ENCODE peak calls at places on chromosomes 6 and 20, in six cellular contexts. One of them, this sample, is unnamed.

GRCh38 chr6:137160763-137161162 is 12.7 kb downstream of the IL22RA2 start:
- DNase-seq in upper lobe of right lung: no peak
- DNase-seq in nucleus accumbens: no peak
- DNase-seq in endothelial cell: no peak
- DNase-seq in stimulated activated CD4-positive, alpha-beta T cell treated with anti-CD3 and anti-CD28 coated beads, Interleukin-2, amount 100 ng/mL, for 48 hours: no peak
- DNase-seq in A549: no peak
- DNase-seq in this sample: no peak

GRCh38 chr20:64065062-64065972 is 2.3 kb downstream of the TCEA2 start:
- DNase-seq in upper lobe of right lung: no peak
- DNase-seq in A549: no peak
- DNase-seq in stimulated activated CD4-positive, alpha-beta T cell treated with anti-CD3 and anti-CD28 coated beads, Interleukin-2, amount 100 ng/mL, for 48 hours: no peak
- DNase-seq in nucleus accumbens: no peak
- DNase-seq in endothelial cell: no peak
- DNase-seq in this sample: no peak

GRCh38 chr6:147909645-147910044 is 401.2 kb downstream of the SAMD5 start:
- DNase-seq in upper lobe of right lung: no peak
- DNase-seq in endothelial cell: no peak
- DNase-seq in A549: no peak
- DNase-seq in nucleus accumbens: no peak
- DNase-seq in stimulated activated CD4-positive, alpha-beta T cell treated with anti-CD3 and anti-CD28 coated beads, Interleukin-2, amount 100 ng/mL, for 48 hours: no peak
- DNase-seq in this sample: no peak

GRCh38 chr20:37500311-37500710 is 20.7 kb upstream of the NNAT start:
- DNase-seq in nucleus accumbens: no peak
- DNase-seq in endothelial cell: no peak
- DNase-seq in stimulated activated CD4-positive, alpha-beta T cell treated with anti-CD3 and anti-CD28 coated beads, Interleukin-2, amount 100 ng/mL, for 48 hours: no peak
- DNase-seq in A549: no peak
- DNase-seq in upper lobe of right lung: no peak
- DNase-seq in this sample: peak

GRCh38 chr6:143592335-143592734 is 80.8 kb upstream of the FUCA2 start:
- DNase-seq in A549: peak
- DNase-seq in upper lobe of right lung: no peak
- DNase-seq in nucleus accumbens: no peak
- DNase-seq in stimulated activated CD4-positive, alpha-beta T cell treated with anti-CD3 and anti-CD28 coated beads, Interleukin-2, amount 100 ng/mL, for 48 hours: no peak
- DNase-seq in endothelial cell: peak
- DNase-seq in this sample: no peak

GRCh38 chr20:46009847-46010246 is 1.1 kb downstream of the MMP9 start:
- DNase-seq in stimulated activated CD4-positive, alpha-beta T cell treated with anti-CD3 and anti-CD28 coated beads, Interleukin-2, amount 100 ng/mL, for 48 hours: no peak
- DNase-seq in upper lobe of right lung: no peak
- DNase-seq in endothelial cell: no peak
- DNase-seq in A549: no peak
- DNase-seq in nucleus accumbens: no peak
- DNase-seq in this sample: peak

GRCh38 chr6:112317461-112317860 is 29.7 kb upstream of the RFPL4B start:
- DNase-seq in A549: no peak
- DNase-seq in nucleus accumbens: no peak
- DNase-seq in endothelial cell: no peak
- DNase-seq in upper lobe of right lung: no peak
- DNase-seq in stimulated activated CD4-positive, alpha-beta T cell treated with anti-CD3 and anti-CD28 coated beads, Interleukin-2, amount 100 ng/mL, for 48 hours: no peak
- DNase-seq in this sample: no peak

GRCh38 chr6:106574729-106575458 is 54.4 kb downstream of the RTN4IP1 start:
- DNase-seq in endothelial cell: no peak
- DNase-seq in nucleus accumbens: no peak
- DNase-seq in stimulated activated CD4-positive, alpha-beta T cell treated with anti-CD3 and anti-CD28 coated beads, Interleukin-2, amount 100 ng/mL, for 48 hours: no peak
- DNase-seq in A549: no peak
- DNase-seq in upper lobe of right lung: no peak
- DNase-seq in this sample: no peak

GRCh38 chr20:10074513-10074912 is 39.7 kb downstream of the ANKEF1 start:
- DNase-seq in endothelial cell: no peak
- DNase-seq in A549: peak
- DNase-seq in nucleus accumbens: peak
- DNase-seq in stimulated activated CD4-positive, alpha-beta T cell treated with anti-CD3 and anti-CD28 coated beads, Interleukin-2, amount 100 ng/mL, for 48 hours: no peak
- DNase-seq in upper lobe of right lung: no peak
- DNase-seq in this sample: peak

GRCh38 chr20:33554914-33555420 is 65.1 kb downstream of the CBFA2T2 start:
- DNase-seq in upper lobe of right lung: no peak
- DNase-seq in nucleus accumbens: no peak
- DNase-seq in A549: peak
- DNase-seq in endothelial cell: no peak
- DNase-seq in stimulated activated CD4-positive, alpha-beta T cell treated with anti-CD3 and anti-CD28 coated beads, Interleukin-2, amount 100 ng/mL, for 48 hours: no peak
- DNase-seq in this sample: no peak

GRCh38 chr20:5674176-5674660 is 76.0 kb upstream of the SHLD1 start:
- DNase-seq in stimulated activated CD4-positive, alpha-beta T cell treated with anti-CD3 and anti-CD28 coated beads, Interleukin-2, amount 100 ng/mL, for 48 hours: peak
- DNase-seq in nucleus accumbens: no peak
- DNase-seq in upper lobe of right lung: no peak
- DNase-seq in endothelial cell: no peak
- DNase-seq in A549: no peak
- DNase-seq in this sample: no peak

GRCh38 chr6:163620670-163621330 is 206.3 kb downstream of the QKI start:
- DNase-seq in nucleus accumbens: no peak
- DNase-seq in endothelial cell: no peak
- DNase-seq in stimulated activated CD4-positive, alpha-beta T cell treated with anti-CD3 and anti-CD28 coated beads, Interleukin-2, amount 100 ng/mL, for 48 hours: no peak
- DNase-seq in upper lobe of right lung: no peak
- DNase-seq in A549: no peak
- DNase-seq in this sample: no peak

GRCh38 chr20:61877776-61878477 is 187.8 kb downstream of the TAF4 start:
- DNase-seq in nucleus accumbens: no peak
- DNase-seq in endothelial cell: no peak
- DNase-seq in upper lobe of right lung: no peak
- DNase-seq in stimulated activated CD4-positive, alpha-beta T cell treated with anti-CD3 and anti-CD28 coated beads, Interleukin-2, amount 100 ng/mL, for 48 hours: no peak
- DNase-seq in A549: no peak
- DNase-seq in this sample: no peak

GRCh38 chr6:141562181-141562800 is 570.4 kb upstream of the GJE1 start:
- DNase-seq in A549: no peak
- DNase-seq in endothelial cell: peak
- DNase-seq in upper lobe of right lung: peak
- DNase-seq in stimulated activated CD4-positive, alpha-beta T cell treated with anti-CD3 and anti-CD28 coated beads, Interleukin-2, amount 100 ng/mL, for 48 hours: no peak
- DNase-seq in nucleus accumbens: no peak
- DNase-seq in this sample: no peak

GRCh38 chr20:35823147-35823546 is 51.3 kb downstream of the PHF20 start:
- DNase-seq in A549: no peak
- DNase-seq in nucleus accumbens: no peak
- DNase-seq in upper lobe of right lung: no peak
- DNase-seq in endothelial cell: no peak
- DNase-seq in stimulated activated CD4-positive, alpha-beta T cell treated with anti-CD3 and anti-CD28 coated beads, Interleukin-2, amount 100 ng/mL, for 48 hours: no peak
- DNase-seq in this sample: no peak

GRCh38 chr6:149929422-149929821 is 6.5 kb upstream of the RAET1G start:
- DNase-seq in upper lobe of right lung: no peak
- DNase-seq in endothelial cell: peak
- DNase-seq in stimulated activated CD4-positive, alpha-beta T cell treated with anti-CD3 and anti-CD28 coated beads, Interleukin-2, amount 100 ng/mL, for 48 hours: no peak
- DNase-seq in nucleus accumbens: no peak
- DNase-seq in A549: no peak
- DNase-seq in this sample: no peak

GRCh38 chr6:161041274-161041673 is 49.7 kb downstream of the MAP3K4 start:
- DNase-seq in upper lobe of right lung: no peak
- DNase-seq in A549: no peak
- DNase-seq in endothelial cell: no peak
- DNase-seq in stimulated activated CD4-positive, alpha-beta T cell treated with anti-CD3 and anti-CD28 coated beads, Interleukin-2, amount 100 ng/mL, for 48 hours: no peak
- DNase-seq in nucleus accumbens: no peak
- DNase-seq in this sample: no peak

GRCh38 chr20:958936-959815 is 42.9 kb downstream of the RSPO4 start:
- DNase-seq in upper lobe of right lung: no peak
- DNase-seq in endothelial cell: no peak
- DNase-seq in stimulated activated CD4-positive, alpha-beta T cell treated with anti-CD3 and anti-CD28 coated beads, Interleukin-2, amount 100 ng/mL, for 48 hours: no peak
- DNase-seq in A549: no peak
- DNase-seq in nucleus accumbens: no peak
- DNase-seq in this sample: no peak

GRCh38 chr6:25991785-25992412 is 29.3 kb downstream of the TRIM38 start:
- DNase-seq in endothelial cell: peak
- DNase-seq in A549: peak
- DNase-seq in stimulated activated CD4-positive, alpha-beta T cell treated with anti-CD3 and anti-CD28 coated beads, Interleukin-2, amount 100 ng/mL, for 48 hours: peak
- DNase-seq in upper lobe of right lung: peak
- DNase-seq in nucleus accumbens: no peak
- DNase-seq in this sample: no peak

GRCh38 chr6:46926481-46926880 is 4.7 kb upstream of the ADGRF5 start:
- DNase-seq in nucleus accumbens: no peak
- DNase-seq in stimulated activated CD4-positive, alpha-beta T cell treated with anti-CD3 and anti-CD28 coated beads, Interleukin-2, amount 100 ng/mL, for 48 hours: no peak
- DNase-seq in A549: peak
- DNase-seq in endothelial cell: no peak
- DNase-seq in upper lobe of right lung: no peak
- DNase-seq in this sample: no peak

GRCh38 chr6:4776493-4776966 is 326 bp downstream of the CDYL start:
- DNase-seq in stimulated activated CD4-positive, alpha-beta T cell treated with anti-CD3 and anti-CD28 coated beads, Interleukin-2, amount 100 ng/mL, for 48 hours: peak
- DNase-seq in A549: no peak
- DNase-seq in endothelial cell: peak
- DNase-seq in nucleus accumbens: no peak
- DNase-seq in upper lobe of right lung: peak
- DNase-seq in this sample: no peak

GRCh38 chr20:64101731-64102621 is 5.4 kb downstream of the NPBWR2 start:
- DNase-seq in upper lobe of right lung: peak
- DNase-seq in nucleus accumbens: no peak
- DNase-seq in A549: peak
- DNase-seq in stimulated activated CD4-positive, alpha-beta T cell treated with anti-CD3 and anti-CD28 coated beads, Interleukin-2, amount 100 ng/mL, for 48 hours: peak
- DNase-seq in endothelial cell: peak
- DNase-seq in this sample: peak

GRCh38 chr6:41053056-41053455 is at the start of gene APOBEC2:
- DNase-seq in upper lobe of right lung: no peak
- DNase-seq in stimulated activated CD4-positive, alpha-beta T cell treated with anti-CD3 and anti-CD28 coated beads, Interleukin-2, amount 100 ng/mL, for 48 hours: no peak
- DNase-seq in endothelial cell: no peak
- DNase-seq in A549: no peak
- DNase-seq in nucleus accumbens: no peak
- DNase-seq in this sample: no peak

GRCh38 chr20:47610247-47610944 is 108.7 kb downstream of the NCOA3 start:
- DNase-seq in nucleus accumbens: no peak
- DNase-seq in endothelial cell: no peak
- DNase-seq in A549: peak
- DNase-seq in stimulated activated CD4-positive, alpha-beta T cell treated with anti-CD3 and anti-CD28 coated beads, Interleukin-2, amount 100 ng/mL, for 48 hours: peak
- DNase-seq in upper lobe of right lung: no peak
- DNase-seq in this sample: no peak

GRCh38 chr20:50834599-50835005 is 39.7 kb downstream of the BCAS4 start:
- DNase-seq in upper lobe of right lung: no peak
- DNase-seq in endothelial cell: no peak
- DNase-seq in stimulated activated CD4-positive, alpha-beta T cell treated with anti-CD3 and anti-CD28 coated beads, Interleukin-2, amount 100 ng/mL, for 48 hours: no peak
- DNase-seq in nucleus accumbens: no peak
- DNase-seq in A549: no peak
- DNase-seq in this sample: peak

GRCh38 chr20:56985286-56985685 is 281.2 kb downstream of the BMP7 start:
- DNase-seq in nucleus accumbens: no peak
- DNase-seq in endothelial cell: no peak
- DNase-seq in stimulated activated CD4-positive, alpha-beta T cell treated with anti-CD3 and anti-CD28 coated beads, Interleukin-2, amount 100 ng/mL, for 48 hours: no peak
- DNase-seq in A549: no peak
- DNase-seq in upper lobe of right lung: no peak
- DNase-seq in this sample: peak

GRCh38 chr6:115896538-115897129 is 164.1 kb downstream of the FRK start:
- DNase-seq in upper lobe of right lung: no peak
- DNase-seq in stimulated activated CD4-positive, alpha-beta T cell treated with anti-CD3 and anti-CD28 coated beads, Interleukin-2, amount 100 ng/mL, for 48 hours: no peak
- DNase-seq in nucleus accumbens: no peak
- DNase-seq in endothelial cell: peak
- DNase-seq in A549: peak
- DNase-seq in this sample: no peak

GRCh38 chr6:28941681-28942448 is 18.1 kb upstream of the TRIM27 start:
- DNase-seq in upper lobe of right lung: no peak
- DNase-seq in A549: no peak
- DNase-seq in stimulated activated CD4-positive, alpha-beta T cell treated with anti-CD3 and anti-CD28 coated beads, Interleukin-2, amount 100 ng/mL, for 48 hours: no peak
- DNase-seq in nucleus accumbens: no peak
- DNase-seq in endothelial cell: peak
- DNase-seq in this sample: no peak

GRCh38 chr6:170024940-170025339 is 265.9 kb downstream of the DLL1 start:
- DNase-seq in nucleus accumbens: no peak
- DNase-seq in A549: no peak
- DNase-seq in stimulated activated CD4-positive, alpha-beta T cell treated with anti-CD3 and anti-CD28 coated beads, Interleukin-2, amount 100 ng/mL, for 48 hours: no peak
- DNase-seq in upper lobe of right lung: no peak
- DNase-seq in endothelial cell: no peak
- DNase-seq in this sample: no peak

GRCh38 chr6:46220351-46221220 is 49.8 kb upstream of the ENPP5 start:
- DNase-seq in endothelial cell: no peak
- DNase-seq in upper lobe of right lung: no peak
- DNase-seq in stimulated activated CD4-positive, alpha-beta T cell treated with anti-CD3 and anti-CD28 coated beads, Interleukin-2, amount 100 ng/mL, for 48 hours: peak
- DNase-seq in nucleus accumbens: no peak
- DNase-seq in A549: no peak
- DNase-seq in this sample: no peak

GRCh38 chr6:35148167-35148741 is 7.1 kb upstream of the TCP11 start:
- DNase-seq in upper lobe of right lung: no peak
- DNase-seq in endothelial cell: peak
- DNase-seq in A549: no peak
- DNase-seq in stimulated activated CD4-positive, alpha-beta T cell treated with anti-CD3 and anti-CD28 coated beads, Interleukin-2, amount 100 ng/mL, for 48 hours: peak
- DNase-seq in nucleus accumbens: no peak
- DNase-seq in this sample: no peak

GRCh38 chr6:52990342-52990741 is 4.7 kb downstream of the GSTA4 start:
- DNase-seq in endothelial cell: no peak
- DNase-seq in A549: no peak
- DNase-seq in stimulated activated CD4-positive, alpha-beta T cell treated with anti-CD3 and anti-CD28 coated beads, Interleukin-2, amount 100 ng/mL, for 48 hours: no peak
- DNase-seq in upper lobe of right lung: no peak
- DNase-seq in nucleus accumbens: no peak
- DNase-seq in this sample: no peak

GRCh38 chr6:31826793-31827285 is 699 bp upstream of the HSPA1B start:
- DNase-seq in endothelial cell: peak
- DNase-seq in stimulated activated CD4-positive, alpha-beta T cell treated with anti-CD3 and anti-CD28 coated beads, Interleukin-2, amount 100 ng/mL, for 48 hours: no peak
- DNase-seq in A549: peak
- DNase-seq in nucleus accumbens: peak
- DNase-seq in upper lobe of right lung: peak
- DNase-seq in this sample: peak

GRCh38 chr6:30881987-30882763 is 2.1 kb upstream of the DDR1 start:
- DNase-seq in nucleus accumbens: no peak
- DNase-seq in endothelial cell: no peak
- DNase-seq in upper lobe of right lung: no peak
- DNase-seq in stimulated activated CD4-positive, alpha-beta T cell treated with anti-CD3 and anti-CD28 coated beads, Interleukin-2, amount 100 ng/mL, for 48 hours: no peak
- DNase-seq in A549: no peak
- DNase-seq in this sample: no peak

GRCh38 chr20:33275215-33275614 is 7.8 kb upstream of the BPIFB1 start:
- DNase-seq in upper lobe of right lung: no peak
- DNase-seq in endothelial cell: no peak
- DNase-seq in nucleus accumbens: no peak
- DNase-seq in stimulated activated CD4-positive, alpha-beta T cell treated with anti-CD3 and anti-CD28 coated beads, Interleukin-2, amount 100 ng/mL, for 48 hours: no peak
- DNase-seq in A549: no peak
- DNase-seq in this sample: no peak

GRCh38 chr20:14005996-14006395 is 10.7 kb downstream of the MACROD2 start:
- DNase-seq in A549: no peak
- DNase-seq in upper lobe of right lung: no peak
- DNase-seq in endothelial cell: no peak
- DNase-seq in stimulated activated CD4-positive, alpha-beta T cell treated with anti-CD3 and anti-CD28 coated beads, Interleukin-2, amount 100 ng/mL, for 48 hours: no peak
- DNase-seq in nucleus accumbens: no peak
- DNase-seq in this sample: no peak

This sample was measured in RWPE2.